ENCODE peak calls at places on chromosomes 13 and 19, in nine cellular contexts. B is upper lobe of left lung, E is pancreas, N is astrocyte, Q is HCT116, K is colonic mucosa, L is iPS DF 6.9, H is IMR-90, V is neuronal stem cell. F is an unnamed sample.

GRCh38 chr19:49340069-49340864 is 5.1 kb downstream of the CD37 start:
- DNase-seq in V (no peak), Q (no peak), H (no peak), E (peak; percentile 85), L (no peak), K (peak; percentile 83), N (no peak), B (peak; percentile 94), F (peak; percentile 85)

GRCh38 chr19:55441319-55441691 is 1.8 kb downstream of the SHISA7 start:
- DNase-seq in L (no peak), B (no peak), K (no peak), N (no peak), E (no peak), V (no peak), Q (no peak), H (no peak), F (no peak)

GRCh38 chr13:43307921-43308433 is 284.6 kb downstream of the DNAJC15 start:
- DNase-seq in L (no peak), E (peak; percentile 73), B (no peak), H (peak; percentile 87), Q (no peak), K (peak; percentile 67), N (peak; percentile 73), V (no peak), F (peak; percentile 87)

GRCh38 chr13:32917504-32917903 is 98.7 kb upstream of the KL start:
- DNase-seq in Q (no peak), K (no peak), B (no peak), L (no peak), N (peak; percentile 52), V (no peak), H (peak; percentile 32), E (no peak), F (no peak)

GRCh38 chr19:47022541-47023447 is 3.2 kb downstream of the NPAS1 start:
- DNase-seq in V (no peak), B (no peak), E (no peak), L (no peak), K (no peak), N (no peak), H (no peak), Q (no peak), F (no peak)

GRCh38 chr13:66343224-66343828 is 886.8 kb downstream of the PCDH9 start:
- DNase-seq in N (no peak), H (no peak), Q (no peak), B (no peak), L (no peak), V (no peak), E (no peak), K (no peak), F (no peak)

GRCh38 chr19:518292-519231 is 11.3 kb downstream of the TPGS1 start:
- DNase-seq in K (no peak), N (no peak), V (peak; percentile 50), H (peak; percentile 63), B (peak; percentile 88), E (no peak), L (no peak), Q (no peak), F (no peak)

GRCh38 chr19:53881482-53882390 is at the start of gene PRKCG:
- DNase-seq in B (peak; percentile 91), V (peak; percentile 78), K (peak; percentile 52), Q (no peak), H (no peak), L (no peak), N (no peak), E (peak; percentile 41), F (peak; percentile 74)

GRCh38 chr13:54536112-54536511 is 1507.5 kb downstream of the OLFM4 start:
- DNase-seq in Q (no peak), L (no peak), K (no peak), N (no peak), V (no peak), B (no peak), E (no peak), H (no peak), F (no peak)

GRCh38 chr19:29515233-29515619 is 10.6 kb upstream of the VSTM2B start:
- DNase-seq in V (no peak), E (no peak), L (no peak), N (no peak), B (no peak), Q (no peak), H (no peak), K (no peak), F (peak; percentile 53)

GRCh38 chr19:30710721-30711120 is 338.5 kb downstream of the ZNF536 start:
- DNase-seq in H (no peak), B (no peak), N (no peak), L (no peak), Q (no peak), V (no peak), K (no peak), E (no peak), F (no peak)

GRCh38 chr13:94548382-94549240 is 47.3 kb downstream of the TGDS start:
- DNase-seq in B (no peak), H (peak; percentile 29), K (peak; percentile 62), N (peak; percentile 27), E (peak; percentile 55), Q (peak; percentile 40), L (peak; percentile 25), V (no peak), F (peak; percentile 80)

GRCh38 chr19:6103217-6103644 is 7.1 kb downstream of the RFX2 start:
- DNase-seq in E (peak; percentile 77), B (no peak), N (peak; percentile 90), Q (no peak), V (no peak), L (no peak), H (peak; percentile 87), K (no peak), F (peak; percentile 79)

GRCh38 chr13:23550164-23550563 is 20.0 kb upstream of the TNFRSF19 start:
- DNase-seq in E (no peak), H (no peak), V (no peak), K (no peak), L (no peak), B (no peak), Q (no peak), N (no peak), F (no peak)

GRCh38 chr19:14167594-14168138 is 31.3 kb upstream of the ASF1B start:
- DNase-seq in B (no peak), K (no peak), Q (no peak), V (no peak), H (no peak), N (no peak), E (no peak), L (no peak), F (no peak)
- H3K4me3 ChIP-seq in B (peak overlapping the region; percentile 2), K (no peak overlapping the region), Q (no peak overlapping the region), V (no peak overlapping the region), H (no peak overlapping the region), N (no peak overlapping the region), E (no peak overlapping the region), L (no peak overlapping the region), F (peak overlapping the region; percentile 5)

DNA sequence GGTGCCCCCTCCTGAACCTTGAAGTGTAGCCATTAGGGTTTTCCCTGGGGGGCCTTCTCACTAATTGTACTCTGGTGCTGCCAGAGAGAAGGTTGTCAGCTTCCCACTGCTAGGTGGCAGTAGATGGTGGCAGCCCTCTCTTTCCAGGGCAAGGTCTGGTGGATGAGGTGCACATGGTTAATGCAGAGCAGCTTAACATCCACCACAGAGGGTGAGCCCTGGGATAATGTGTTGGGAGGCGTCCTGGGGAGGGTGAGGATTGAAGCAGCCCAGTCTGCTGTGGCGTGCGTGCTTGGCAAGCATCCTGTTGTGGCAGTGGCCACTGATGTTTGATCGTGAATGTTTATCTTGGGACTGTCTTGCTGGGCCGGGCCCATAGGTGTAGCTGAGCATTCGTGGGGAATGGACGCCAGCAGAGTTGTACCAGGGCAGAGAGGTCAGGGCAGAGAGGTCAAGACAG is 5.8 kb downstream of the EGLN2 start:
- DNase-seq in V (no peak), B (no peak), L (no peak), N (no peak), Q (no peak), K (peak; percentile 25), E (no peak), H (no peak), F (peak; percentile 64)
- H3K4me1 ChIP-seq in V (peaks cover 46% of the 10 kb centered on the region), B (peaks cover 95% of the 10 kb centered on the region), L (peaks cover 7% of the 10 kb centered on the region), N (peaks cover 41% of the 10 kb centered on the region), Q (peaks cover 13% of the 10 kb centered on the region), K (peaks cover 57% of the 10 kb centered on the region), E (peaks cover 49% of the 10 kb centered on the region), H (peaks cover 37% of the 10 kb centered on the region), F (peaks cover 82% of the 10 kb centered on the region)

DNA sequence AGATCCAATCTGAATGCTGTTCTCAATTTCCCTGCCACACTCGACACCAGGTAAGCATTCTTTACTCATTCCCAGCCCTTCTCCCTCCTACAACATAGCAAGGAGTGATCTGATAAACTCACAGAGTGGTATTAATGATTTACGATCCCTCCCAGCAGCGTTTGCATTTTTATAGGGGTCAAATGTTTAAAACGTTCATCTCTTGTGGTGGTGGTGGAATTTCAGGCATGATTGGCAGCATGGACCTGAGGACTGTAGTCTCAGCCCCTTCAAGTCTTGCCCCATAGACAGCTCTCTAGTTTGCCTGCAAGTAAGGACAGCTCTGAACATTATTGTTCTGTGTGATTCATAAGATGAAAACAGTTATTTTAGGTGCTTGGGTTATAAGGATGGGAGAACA is 565.7 kb downstream of the EFNB2 start:
- DNase-seq in Q (peak; percentile 38), E (no peak), B (no peak), K (no peak), N (peak; percentile 51), L (no peak), H (no peak), V (no peak), F (no peak)
- H3K4me3 ChIP-seq in Q (no peak overlapping the region), E (no peak overlapping the region), B (no peak overlapping the region), K (no peak overlapping the region), N (no peak overlapping the region), L (no peak overlapping the region), H (no peak overlapping the region), V (no peak overlapping the region), F (no peak overlapping the region)

GRCh38 chr13:71169125-71169524 is 697.9 kb downstream of the DACH1 start:
- DNase-seq in H (no peak), V (no peak), K (no peak), L (no peak), Q (no peak), N (peak; percentile 18), E (no peak), B (no peak), F (no peak)

GRCh38 chr13:71171740-71172139 is 695.3 kb downstream of the DACH1 start:
- DNase-seq in L (no peak), N (no peak), H (no peak), E (no peak), Q (no peak), K (no peak), B (no peak), V (no peak), F (no peak)
- H3K4me1 ChIP-seq in L (no peaks in the 10 kb centered on the region), N (no peaks in the 10 kb centered on the region), H (no peaks in the 10 kb centered on the region), E (no peaks in the 10 kb centered on the region), Q (no peaks in the 10 kb centered on the region), K (no peaks in the 10 kb centered on the region), B (no peaks in the 10 kb centered on the region), V (peaks cover 2% of the 10 kb centered on the region), F (no peaks in the 10 kb centered on the region)